ENCODE peak calls at places on chromosomes 7 and 10, in seven cellular contexts. F is amniotic stem cell; M is ovary; R is naive thymus-derived CD4-positive, alpha-beta T cell; G is Kasumi-1; C is occipital lobe; X is GM03348. O is an unnamed sample.

GRCh38 chr10:11539191-11539868 is 72.1 kb downstream of the USP6NL start:
- DNase-seq in X (peak), G (peak), M (no peak), R (no peak), F (no peak), C (no peak), O (no peak)

GRCh38 chr7:30585675-30586074 is 9.0 kb upstream of the GARS1 start:
- DNase-seq in M (no peak), G (no peak), R (no peak), C (no peak), F (no peak), X (no peak), O (no peak)

GRCh38 chr10:118811675-118812392 is 57.1 kb upstream of the CACUL1 start:
- DNase-seq in F (no peak), R (no peak), C (no peak), X (no peak), M (no peak), G (no peak), O (no peak)

GRCh38 chr10:18474111-18474455 is 177.3 kb downstream of the NSUN6 start:
- DNase-seq in R (no peak), X (no peak), M (no peak), G (no peak), F (no peak), C (no peak), O (no peak)

GRCh38 chr7:20191044-20191867 is 25.9 kb downstream of the MACC1 start:
- DNase-seq in X (no peak), C (no peak), M (no peak), R (no peak), G (no peak), F (no peak), O (no peak)

GRCh38 chr10:4243651-4244050 is 458.6 kb upstream of the KLF6 start:
- DNase-seq in F (peak), X (peak), C (no peak), R (no peak), M (no peak), G (peak), O (peak)

GRCh38 chr7:95526128-95526738 is 40.5 kb downstream of the ASB4 start:
- DNase-seq in M (no peak), X (no peak), G (no peak), R (no peak), F (no peak), C (peak), O (no peak)

GRCh38 chr10:58781873-58782488 is 269.3 kb downstream of the BICC1 start:
- DNase-seq in M (no peak), G (peak), R (peak), F (no peak), X (peak), C (no peak), O (no peak)

GRCh38 chr7:88153378-88153777 is 66.5 kb downstream of the SRI start:
- DNase-seq in F (no peak), M (no peak), X (no peak), C (no peak), R (no peak), G (no peak), O (no peak)

GRCh38 chr10:44243851-44244502 is 140.9 kb downstream of the CXCL12 start:
- DNase-seq in X (peak), R (no peak), M (no peak), G (no peak), F (no peak), C (no peak), O (no peak)

GRCh38 chr10:127014671-127015070 is 109.4 kb downstream of the DOCK1 start:
- DNase-seq in G (no peak), C (no peak), F (no peak), X (no peak), R (no peak), M (no peak), O (no peak)

GRCh38 chr7:134781171-134781570 is 1.7 kb downstream of the CALD1 start:
- DNase-seq in M (no peak), F (no peak), G (no peak), X (no peak), C (no peak), R (no peak), O (no peak)

GRCh38 chr7:126690104-126690503 is 562.6 kb downstream of the GRM8 start:
- DNase-seq in R (no peak), F (no peak), G (no peak), X (no peak), M (no peak), C (no peak), O (no peak)

GRCh38 chr10:22927163-22927562 is 690 bp upstream of the ARMC3 start:
- DNase-seq in X (no peak), C (no peak), G (no peak), R (no peak), M (no peak), F (no peak), O (no peak)

GRCh38 chr7:155758348-155758747 is 53.9 kb downstream of the SHH start:
- DNase-seq in R (no peak), F (no peak), C (no peak), G (no peak), X (no peak), M (no peak), O (no peak)

GRCh38 chr10:72953687-72954086 is 919 bp downstream of the PLA2G12B start:
- DNase-seq in X (no peak), M (no peak), R (no peak), F (no peak), G (no peak), C (no peak), O (no peak)

GRCh38 chr10:18144928-18145327 is 4.7 kb downstream of the CACNB2 start:
- DNase-seq in G (no peak), X (peak), R (no peak), C (no peak), M (peak), F (no peak), O (no peak)

GRCh38 chr7:36742911-36743775 is 18.8 kb upstream of the AOAH start:
- DNase-seq in R (no peak), G (peak), M (no peak), F (no peak), X (no peak), C (no peak), O (peak)

GRCh38 chr10:1939016-1939415 is 201.7 kb upstream of the ADARB2 start:
- DNase-seq in C (no peak), R (peak), G (no peak), M (no peak), X (no peak), F (no peak), O (no peak)

GRCh38 chr7:43302211-43302711 is 189.8 kb downstream of the HECW1 start:
- DNase-seq in G (no peak), R (no peak), M (no peak), X (no peak), F (no peak), C (no peak), O (peak)

GRCh38 chr10:89516149-89516832 is 19.1 kb downstream of the SLC16A12 start:
- DNase-seq in F (peak), G (no peak), X (peak), R (no peak), M (peak), C (no peak), O (no peak)

GRCh38 chr10:124336186-124336585 is 82.5 kb downstream of the OAT start:
- DNase-seq in M (no peak), C (no peak), G (no peak), X (no peak), F (no peak), R (no peak), O (no peak)

GRCh38 chr10:83983578-83984255 is 155.6 kb upstream of the GHITM start:
- DNase-seq in C (no peak), F (no peak), G (no peak), R (no peak), M (no peak), X (no peak), O (no peak)

GRCh38 chr7:6090738-6091505 is 59.7 kb downstream of the ANKRD61 start:
- DNase-seq in G (no peak), M (no peak), R (no peak), C (no peak), X (no peak), F (no peak), O (no peak)

GRCh38 chr10:65660006-65660405 is 1265.8 kb upstream of the LRRTM3 start:
- DNase-seq in M (no peak), R (no peak), F (no peak), G (no peak), X (no peak), C (no peak), O (no peak)

GRCh38 chr7:113793171-113793570 is 125.6 kb downstream of the PPP1R3A start:
- DNase-seq in C (no peak), R (no peak), M (no peak), G (no peak), X (no peak), F (no peak), O (no peak)

GRCh38 chr10:133318494-133319127 is 9.9 kb downstream of the ZNF511 start:
- DNase-seq in R (peak), M (peak), F (peak), G (peak), C (no peak), X (peak), O (peak)